ENCODE peak calls at places on chromosomes 11 and 22, in six cellular contexts. F is coronary artery, M is tibial artery, X is A549, N is pancreas, Q is spleen. U is an unnamed sample.

GRCh38 chr22:35480143-35480542 is 60.5 kb upstream of the RASD2 start:
- DNase-seq in F (no peak), M (peak), X (no peak), N (no peak), Q (peak), U (no peak)

GRCh38 chr11:44524751-44525171 is 40.7 kb upstream of the CD82 start:
- DNase-seq in F (no peak), M (no peak), X (no peak), N (no peak), Q (no peak), U (no peak)

GRCh38 chr11:125398475-125398874 is 97.6 kb downstream of the FEZ1 start:
- DNase-seq in F (no peak), M (no peak), X (no peak), N (no peak), Q (peak), U (no peak)

GRCh38 chr11:117614695-117615094 is 182.3 kb downstream of the DSCAML1 start:
- DNase-seq in F (no peak), M (no peak), X (no peak), N (no peak), Q (no peak), U (no peak)

GRCh38 chr22:26624788-26625187 is 3.0 kb downstream of the CRYBA4 start:
- DNase-seq in F (no peak), M (no peak), X (no peak), N (no peak), Q (peak), U (no peak)

GRCh38 chr22:41517172-41518047 is 26.9 kb downstream of the POLR3H start:
- DNase-seq in F (no peak), M (peak), X (peak), N (peak), Q (no peak), U (no peak)

GRCh38 chr11:134497586-134497985 is 85.5 kb upstream of the B3GAT1 start:
- DNase-seq in F (no peak), M (peak), X (no peak), N (no peak), Q (peak), U (peak)

GRCh38 chr11:112100457-112100856 is 13.8 kb downstream of the SDHD start:
- DNase-seq in F (no peak), M (no peak), X (no peak), N (no peak), Q (no peak), U (no peak)

GRCh38 chr11:69984457-69985261 is 93.5 kb upstream of the ANO1 start:
- DNase-seq in F (no peak), M (no peak), X (no peak), N (no peak), Q (peak), U (peak)

GRCh38 chr11:130600139-130600538 is 151.7 kb downstream of the ADAMTS15 start:
- DNase-seq in F (no peak), M (no peak), X (no peak), N (no peak), Q (no peak), U (no peak)

GRCh38 chr11:24082241-24082640 is 414.6 kb upstream of the LUZP2 start:
- DNase-seq in F (no peak), M (no peak), X (no peak), N (no peak), Q (no peak), U (no peak)

GRCh38 chr11:75565221-75565814 is 3.3 kb downstream of the SERPINH1 start:
- DNase-seq in F (no peak), M (peak), X (no peak), N (no peak), Q (no peak), U (no peak)

GRCh38 chr11:86510097-86510496 is 135.4 kb downstream of the CCDC81 start:
- DNase-seq in F (no peak), M (no peak), X (no peak), N (no peak), Q (no peak), U (no peak)

GRCh38 chr11:69196322-69197169 is 40.8 kb downstream of the SMIM38 start:
- DNase-seq in F (no peak), M (no peak), X (no peak), N (no peak), Q (no peak), U (no peak)

GRCh38 chr11:93741882-93742226 is 382 bp downstream of the C11orf54 start:
- DNase-seq in F (no peak), M (no peak), X (peak), N (peak), Q (no peak), U (no peak)

GRCh38 chr11:110525883-110526282 is 96.1 kb downstream of the FDX1 start:
- DNase-seq in F (no peak), M (no peak), X (no peak), N (no peak), Q (no peak), U (no peak)

GRCh38 chr11:34266987-34267386 is 90.8 kb downstream of the ABTB2 start:
- DNase-seq in F (no peak), M (no peak), X (no peak), N (no peak), Q (no peak), U (no peak)

GRCh38 chr22:40392618-40393017 is 22.2 kb downstream of the SGSM3 start:
- DNase-seq in F (no peak), M (no peak), X (no peak), N (no peak), Q (no peak), U (no peak)

GRCh38 chr11:6216501-6216900 is 11.1 kb downstream of the C11orf42 start:
- DNase-seq in F (no peak), M (no peak), X (no peak), N (no peak), Q (no peak), U (no peak)

GRCh38 chr22:49013707-49014106 is 814.0 kb downstream of the BRD1 start:
- DNase-seq in F (no peak), M (peak), X (no peak), N (no peak), Q (no peak), U (no peak)

GRCh38 chr22:36641902-36642640 is 61.5 kb downstream of the CACNG2 start:
- DNase-seq in F (peak), M (no peak), X (no peak), N (no peak), Q (no peak), U (no peak)

GRCh38 chr11:72375241-72375640 is 59.1 kb downstream of the CLPB start:
- DNase-seq in F (no peak), M (no peak), X (no peak), N (no peak), Q (no peak), U (no peak)

GRCh38 chr11:704799-705645 is 1.0 kb upstream of the EPS8L2 start:
- DNase-seq in F (no peak), M (peak), X (peak), N (peak), Q (peak), U (peak)

GRCh38 chr11:122843281-122844150 is 5.2 kb downstream of the CRTAM start:
- DNase-seq in F (no peak), M (no peak), X (no peak), N (no peak), Q (no peak), U (no peak)

GRCh38 chr22:25403752-25404471 is 160.6 kb upstream of the GRK3 start:
- DNase-seq in F (no peak), M (no peak), X (no peak), N (no peak), Q (no peak), U (no peak)

GRCh38 chr22:25404556-25404922 is 159.9 kb upstream of the GRK3 start:
- DNase-seq in F (no peak), M (no peak), X (no peak), N (peak), Q (peak), U (no peak)

GRCh38 chr22:25406510-25407210 is 157.8 kb upstream of the GRK3 start:
- DNase-seq in F (no peak), M (peak), X (no peak), N (no peak), Q (no peak), U (no peak)

GRCh38 chr22:25405854-25406509 is 158.5 kb upstream of the GRK3 start:
- DNase-seq in F (no peak), M (no peak), X (no peak), N (no peak), Q (no peak), U (no peak)

GRCh38 chr22:25404923-25405853 is 159.3 kb upstream of the GRK3 start:
- DNase-seq in F (no peak), M (peak), X (peak), N (peak), Q (peak), U (no peak)
- TF ChIP-seq CTCF in F (no peak), M (no peak), X (no peak), N (no peak), Q (no peak), U (no peak)

GRCh38 chr11:113417428-113417827 is 29.8 kb downstream of the ANKK1 start:
- DNase-seq in F (no peak), M (no peak), X (no peak), N (no peak), Q (no peak), U (no peak)
- TF ChIP-seq CTCF in F (no peak), M (no peak), X (no peak), N (no peak), Q (no peak), U (no peak)

DNA sequence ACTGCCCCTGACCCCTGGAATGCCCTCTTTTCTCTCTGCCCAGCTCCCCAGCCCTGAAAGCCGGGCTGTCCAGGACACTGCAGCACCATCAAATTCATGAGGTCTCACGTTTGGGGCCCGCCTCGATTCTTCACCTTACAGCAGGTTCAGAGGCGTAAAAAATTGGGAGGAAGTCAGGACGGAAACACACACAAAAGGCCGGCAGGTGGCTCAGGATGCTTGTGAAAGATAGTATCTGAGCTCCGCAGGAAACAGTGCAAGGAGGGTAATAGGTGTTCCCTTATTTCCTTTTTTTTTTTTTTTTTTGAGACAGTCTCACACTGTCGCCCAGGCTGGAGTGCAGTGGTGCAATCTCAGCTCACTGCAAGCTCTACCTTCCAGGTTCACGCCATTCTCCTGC is 4.1 kb downstream of the RFPL2 start:
- DNase-seq in F (no peak), M (no peak), X (no peak), N (no peak), Q (no peak), U (no peak)
- TF ChIP-seq CTCF in F (no peak), M (no peak), X (no peak), N (no peak), Q (no peak), U (no peak)

GRCh38 chr22:31995046-31995445 is 48.0 kb upstream of the SLC5A1 start:
- DNase-seq in F (no peak), M (no peak), X (no peak), N (no peak), Q (no peak), U (no peak)
- TF ChIP-seq CTCF in F (no peak), M (no peak), X (no peak), N (no peak), Q (no peak), U (peak)

GRCh38 chr11:119371778-119372182 is 9.7 kb downstream of the USP2 start:
- DNase-seq in F (no peak), M (no peak), X (no peak), N (no peak), Q (no peak), U (no peak)
- TF ChIP-seq CTCF in F (no peak), M (peak), X (peak), N (no peak), Q (no peak), U (peak)

DNA sequence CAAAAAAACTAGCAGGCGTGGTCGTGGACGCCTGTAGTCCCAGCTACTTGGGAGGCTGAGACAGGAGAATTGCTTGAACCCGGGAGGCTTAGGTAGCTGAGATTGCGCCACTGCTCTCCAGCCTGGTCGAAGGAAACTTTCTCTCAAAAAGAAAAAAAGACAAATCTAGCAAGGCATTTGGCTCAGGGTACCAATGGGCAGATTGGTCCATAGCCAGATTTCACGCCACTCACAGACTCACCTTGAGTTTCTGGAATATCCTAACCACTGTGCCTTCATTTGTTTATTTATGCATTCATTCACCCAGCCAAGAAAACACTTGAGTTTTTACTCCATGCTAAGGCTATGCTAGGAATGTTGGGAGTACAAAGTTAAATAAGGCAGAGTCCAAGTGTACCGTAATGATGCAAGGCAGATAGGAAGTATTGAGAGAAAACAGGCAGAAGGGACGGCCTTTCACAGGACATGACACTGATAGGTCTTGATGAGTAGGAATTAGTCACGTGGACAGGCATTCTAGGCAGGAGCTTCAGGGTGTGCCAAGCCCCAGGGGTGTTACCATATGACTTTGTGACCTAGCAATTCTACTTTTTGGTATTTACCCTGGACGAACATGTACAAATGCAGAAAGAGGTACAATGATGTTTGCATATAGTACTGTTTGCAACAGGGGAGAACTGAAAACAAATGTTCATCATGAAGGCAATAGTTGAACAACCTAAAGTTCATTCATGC is 3.0 kb upstream of the PACSIN3 start:
- DNase-seq in F (no peak), M (no peak), X (peak), N (no peak), Q (no peak), U (no peak)
- TF ChIP-seq CTCF in F (no peak), M (no peak), X (no peak), N (no peak), Q (no peak), U (no peak)

GRCh38 chr11:91261513-91261912 is 963.1 kb upstream of the FAT3 start:
- DNase-seq in F (no peak), M (no peak), X (no peak), N (no peak), Q (no peak), U (no peak)
- TF ChIP-seq CTCF in F (no peak), M (no peak), X (no peak), N (no peak), Q (no peak), U (peak)

DNA sequence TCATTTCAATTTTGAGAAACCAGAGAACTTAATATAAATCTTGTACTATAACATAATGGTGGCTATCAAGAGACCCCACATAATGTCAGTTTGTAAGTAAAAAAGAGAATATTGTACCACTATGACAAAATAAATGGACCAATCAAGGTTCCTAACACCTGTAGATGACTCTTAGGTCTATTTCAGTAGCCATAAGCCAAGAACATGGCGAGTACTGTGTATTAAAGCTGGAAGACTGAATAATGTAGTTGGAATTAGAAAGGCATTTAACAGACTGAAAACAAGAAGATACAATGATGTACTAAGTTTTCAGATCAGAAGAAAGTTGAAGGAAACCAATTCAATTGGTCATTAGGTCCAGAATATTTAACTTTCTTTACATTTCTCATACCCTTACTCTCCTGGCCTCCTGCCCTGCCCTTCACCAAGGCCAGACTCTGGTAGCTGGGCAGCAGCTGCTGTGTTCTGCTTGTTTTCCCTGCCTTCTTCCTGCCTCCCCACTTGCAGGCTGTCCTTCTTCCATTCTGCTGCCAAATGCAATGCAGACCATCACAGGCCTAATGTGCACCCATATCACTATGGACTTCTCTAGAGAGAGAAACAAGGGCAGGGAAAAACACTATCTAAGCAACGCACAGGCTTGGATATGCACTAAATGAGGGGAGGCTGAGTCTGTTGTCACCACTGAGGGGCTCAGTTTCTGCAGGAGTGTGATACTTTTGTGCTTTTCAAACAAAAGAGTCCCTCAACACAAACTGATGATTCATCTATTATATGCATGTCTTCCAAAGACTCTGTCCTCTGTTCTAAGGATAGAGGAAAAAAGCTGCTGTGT is 60.1 kb downstream of the RAB30 start:
- DNase-seq in F (no peak), M (no peak), X (no peak), N (no peak), Q (no peak), U (no peak)
- TF ChIP-seq CTCF in F (no peak), M (no peak), X (no peak), N (no peak), Q (no peak), U (no peak)

GRCh38 chr11:121112498-121113455 is 11.7 kb downstream of the TECTA start:
- DNase-seq in F (no peak), M (peak), X (peak), N (peak), Q (no peak), U (no peak)
- TF ChIP-seq CTCF in F (no peak), M (peak), X (peak), N (peak), Q (peak), U (peak)

GRCh38 chr11:40716344-40717178 is 742.9 kb downstream of the LRRC4C start:
- DNase-seq in F (no peak), M (no peak), X (no peak), N (no peak), Q (no peak), U (no peak)

GRCh38 chr11:40722179-40722795 is 737.2 kb downstream of the LRRC4C start:
- DNase-seq in F (no peak), M (no peak), X (peak), N (peak), Q (no peak), U (no peak)
- TF ChIP-seq CTCF in F (no peak), M (no peak), X (peak), N (peak), Q (no peak), U (peak)

U was measured in chondrocyte.